ENCODE peak calls at places on chromosome 6, in six cellular contexts. B, T, A, P, C and H are unnamed samples.

GRCh38 chr6:27287751-27288135 is 24.3 kb downstream of the POM121L2 start:
- DNase-seq in B (no peak), T (no peak), A (no peak), P (no peak), C (no peak), H (no peak)

GRCh38 chr6:162736933-162737332 is 9.2 kb downstream of the PACRG start:
- DNase-seq in B (no peak), T (no peak), A (no peak), P (no peak), C (no peak), H (no peak)

GRCh38 chr6:16759181-16759645 is 2.0 kb downstream of the ATXN1 start:
- DNase-seq in B (no peak), T (no peak), A (no peak), P (peak; percentile 17), C (no peak), H (no peak)

GRCh38 chr6:167341038-167341613 is 16.2 kb downstream of the TTLL2 start:
- DNase-seq in B (no peak), T (no peak), A (no peak), P (no peak), C (no peak), H (no peak)

GRCh38 chr6:142846883-142847287 is 98.1 kb downstream of the HIVEP2 start:
- DNase-seq in B (no peak), T (no peak), A (peak; percentile 67), P (no peak), C (peak; percentile 56), H (no peak)

GRCh38 chr6:75204959-75205775 is 686 bp downstream of the COL12A1 start:
- DNase-seq in B (no peak), T (no peak), A (no peak), P (peak; percentile 68), C (peak; percentile 36), H (no peak)

GRCh38 chr6:46201701-46202100 is 30.9 kb upstream of the ENPP5 start:
- DNase-seq in B (no peak), T (no peak), A (no peak), P (no peak), C (no peak), H (no peak)

GRCh38 chr6:142013875-142014495 is 118.7 kb upstream of the GJE1 start:
- DNase-seq in B (no peak), T (no peak), A (no peak), P (no peak), C (no peak), H (no peak)

GRCh38 chr6:5728726-5729434 is 277.8 kb downstream of the NRN1 start:
- DNase-seq in B (no peak), T (no peak), A (no peak), P (no peak), C (no peak), H (no peak)

GRCh38 chr6:77440206-77440976 is 22.9 kb downstream of the HTR1B start:
- DNase-seq in B (no peak), T (no peak), A (no peak), P (no peak), C (no peak), H (no peak)

GRCh38 chr6:144710207-144710606 is 425.1 kb downstream of the UTRN start:
- DNase-seq in B (no peak), T (no peak), A (peak; percentile 79), P (no peak), C (no peak), H (no peak)

GRCh38 chr6:23137596-23137995 is 568.2 kb downstream of the HDGFL1 start:
- DNase-seq in B (no peak), T (no peak), A (no peak), P (no peak), C (no peak), H (no peak)

GRCh38 chr6:133083248-133083967 is 157.7 kb upstream of the EYA4 start:
- DNase-seq in B (no peak), T (no peak), A (no peak), P (no peak), C (no peak), H (no peak)

DNA sequence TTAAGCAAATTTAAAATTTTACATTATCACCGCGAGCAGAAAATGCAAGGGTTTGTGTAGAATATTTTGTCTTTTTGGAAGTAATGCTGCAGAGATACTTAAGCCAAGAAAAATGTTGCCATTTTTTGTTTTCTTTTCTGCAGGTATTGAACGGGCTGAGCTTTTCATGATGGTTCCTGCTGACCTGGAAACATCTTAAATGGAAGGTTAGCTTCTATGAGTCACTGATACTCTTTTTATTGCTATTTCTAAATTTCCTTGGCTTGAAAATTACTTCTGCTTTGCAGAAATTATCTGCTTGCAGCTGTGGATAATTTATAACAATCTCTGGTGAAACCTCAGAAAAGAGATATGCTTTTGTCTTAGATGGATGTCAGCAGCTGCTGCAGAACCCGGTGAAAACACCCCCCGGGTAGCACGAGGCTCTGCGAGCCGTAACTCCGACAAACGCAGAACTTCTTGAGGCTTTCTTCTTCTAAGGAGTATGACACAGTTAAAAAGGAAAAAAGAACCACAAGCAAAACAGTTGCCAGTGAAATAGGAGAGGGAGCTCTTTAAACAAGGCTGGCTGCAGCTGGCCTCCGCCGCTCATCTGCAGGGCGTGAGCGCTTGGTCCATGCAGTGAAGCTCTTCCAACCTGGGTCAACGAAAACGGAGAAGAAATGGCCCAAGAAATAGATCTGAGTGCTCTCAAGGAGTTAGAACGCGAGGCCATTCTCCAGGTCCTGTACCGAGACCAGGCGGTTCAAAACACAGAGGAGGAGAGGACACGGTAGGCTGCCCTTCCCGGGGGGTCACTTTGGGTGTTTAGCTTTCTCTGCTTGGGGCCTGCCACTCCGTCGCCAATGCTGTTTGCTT is 13.0 kb downstream of the SYTL3 start:
- DNase-seq in B (no peak), T (no peak), A (no peak), P (no peak), C (no peak), H (no peak)
- H3K4me3 ChIP-seq in B (no peak overlapping the region), T (no peak overlapping the region), A (no peak overlapping the region), P (no peak overlapping the region), C (no peak overlapping the region), H (no peak overlapping the region)

GRCh38 chr6:154537486-154537885 is 27.0 kb upstream of the CNKSR3 start:
- DNase-seq in B (no peak), T (no peak), A (no peak), P (peak; percentile 27), C (no peak), H (no peak)
- H3K4me3 ChIP-seq in B (no peak overlapping the region), T (no peak overlapping the region), A (no peak overlapping the region), P (no peak overlapping the region), C (no peak overlapping the region), H (no peak overlapping the region)

DNA sequence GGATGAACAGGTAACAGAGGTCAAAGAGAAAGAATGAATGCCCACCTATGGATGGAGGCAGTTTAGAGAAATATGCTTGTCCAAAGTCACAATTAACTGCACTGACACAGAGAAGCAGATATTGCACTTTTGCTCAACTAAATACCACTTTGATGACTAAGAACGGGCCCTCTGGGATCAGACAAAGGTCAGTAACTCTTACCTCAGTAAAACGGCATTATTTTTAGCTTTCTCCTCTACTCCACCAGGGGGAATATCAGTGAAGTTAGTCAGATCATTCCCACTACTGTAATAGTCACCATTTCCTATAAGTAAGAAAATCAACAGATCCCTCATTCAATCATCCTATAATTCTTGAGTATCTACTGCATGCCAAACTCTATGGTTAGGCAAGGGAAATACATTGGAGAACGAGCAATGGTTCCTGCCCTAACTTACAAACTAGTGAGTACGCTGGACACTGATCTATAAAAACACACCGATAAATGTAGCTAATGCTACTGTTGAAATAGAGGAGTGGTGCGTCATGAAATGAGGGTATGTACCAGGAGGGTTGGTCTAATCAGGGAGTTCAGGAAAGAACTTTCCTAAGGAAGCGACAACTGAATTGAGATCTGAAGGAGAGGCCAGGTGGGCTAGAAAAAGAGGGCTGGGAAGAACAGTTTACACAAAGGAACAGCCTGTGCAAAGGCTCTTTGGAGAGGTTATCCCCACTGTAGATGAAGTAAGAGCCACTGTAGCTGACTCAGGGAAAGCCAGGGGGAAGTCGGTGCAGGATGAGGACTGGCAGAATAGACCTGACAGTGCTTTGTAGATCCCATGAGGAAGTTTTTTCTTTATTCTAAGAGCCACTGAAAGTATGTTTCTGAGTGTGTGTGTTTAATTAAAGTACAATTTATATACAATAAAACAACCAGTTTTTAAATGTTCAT is 9.2 kb downstream of the ECI2 start:
- DNase-seq in B (no peak), T (no peak), A (peak; percentile 60), P (peak; percentile 27), C (no peak), H (no peak)
- H3K4me3 ChIP-seq in B (no peak overlapping the region), T (no peak overlapping the region), A (no peak overlapping the region), P (no peak overlapping the region), C (no peak overlapping the region), H (no peak overlapping the region)

GRCh38 chr6:169701218-169701952 is 444 bp downstream of the WDR27 start:
- DNase-seq in B (no peak), T (no peak), A (no peak), P (peak; percentile 52), C (no peak), H (no peak)
- H3K4me3 ChIP-seq in B (peak overlapping the region; percentile 84), T (peak overlapping the region; percentile 89), A (peak overlapping the region; percentile 83), P (peak overlapping the region; percentile 92), C (peak overlapping the region; percentile 76), H (peak overlapping the region; percentile 72)

GRCh38 chr6:169251822-169252804 is 1.5 kb downstream of the THBS2 start:
- DNase-seq in B (no peak), T (peak; percentile 17), A (no peak), P (peak; percentile 61), C (no peak), H (no peak)

GRCh38 chr6:169251371-169251802 is 2.3 kb downstream of the THBS2 start:
- DNase-seq in B (no peak), T (peak; percentile 10), A (no peak), P (peak; percentile 66), C (no peak), H (no peak)

GRCh38 chr6:169253745-169254238 is at the start of gene THBS2:
- DNase-seq in B (no peak), T (no peak), A (peak; percentile 93), P (peak; percentile 56), C (peak; percentile 60), H (no peak)

GRCh38 chr6:169253341-169253740 is 305 bp downstream of the THBS2 start:
- DNase-seq in B (no peak), T (no peak), A (no peak), P (no peak), C (no peak), H (no peak)

DNA sequence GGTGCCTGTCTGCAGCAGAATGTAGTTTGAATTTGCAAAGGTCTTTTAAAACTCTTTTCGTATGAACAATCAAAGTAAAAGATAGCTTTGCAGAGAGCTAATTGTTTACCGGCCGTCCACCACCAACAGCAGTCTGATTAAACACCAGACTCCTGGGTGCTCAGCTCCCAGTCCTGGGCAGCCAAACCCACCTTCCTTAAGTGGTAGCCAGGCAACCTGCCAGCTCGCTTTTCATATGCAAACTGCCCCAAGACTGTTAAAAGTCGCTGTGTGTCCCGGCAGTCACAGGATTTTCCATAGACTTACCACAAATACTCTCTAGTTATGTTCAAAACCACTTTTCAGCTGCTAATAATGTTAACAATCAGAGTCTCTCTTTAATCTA is 849 bp downstream of the THBS2 start:
- DNase-seq in B (no peak), T (no peak), A (no peak), P (peak; percentile 72), C (no peak), H (no peak)
- H3K4me3 ChIP-seq in B (no peak overlapping the region), T (peak overlapping the region; percentile 32), A (peak overlapping the region; percentile 74), P (peak overlapping the region; percentile 54), C (peak overlapping the region; percentile 39), H (peak overlapping the region; percentile 6)